ENCODE peak calls at places on chromosomes 5 and 9, in five cellular contexts. T, U, S, N and W are unnamed samples.

GRCh38 chr5:74630387-74631087 is 10.0 kb downstream of the ENC1 start:
- DNase-seq in T (peak; percentile 24), U (no peak), S (no peak), N (peak; percentile 93), W (peak; percentile 96)

GRCh38 chr5:14110196-14110595 is 32.9 kb upstream of the TRIO start:
- DNase-seq in T (no peak), U (no peak), S (no peak), N (peak; percentile 61), W (peak; percentile 19)

GRCh38 chr9:96485280-96485679 is 35.3 kb downstream of the HABP4 start:
- DNase-seq in T (no peak), U (no peak), S (no peak), N (no peak), W (no peak)

GRCh38 chr5:6505415-6505763 is 56.7 kb downstream of the UBE2QL1 start:
- DNase-seq in T (no peak), U (no peak), S (no peak), N (no peak), W (no peak)

GRCh38 chr5:135007749-135008363 is 26.2 kb downstream of the PITX1 start:
- DNase-seq in T (no peak), U (no peak), S (no peak), N (no peak), W (no peak)

GRCh38 chr5:42951169-42951846 is 88.8 kb downstream of the ANXA2R start:
- DNase-seq in T (peak; percentile 11), U (no peak), S (no peak), N (peak; percentile 42), W (peak; percentile 50)

GRCh38 chr5:173622639-173623038 is 6.2 kb upstream of the BOD1 start:
- DNase-seq in T (no peak), U (no peak), S (no peak), N (no peak), W (no peak)

GRCh38 chr9:126705767-126706697 is 92.3 kb downstream of the LMX1B start:
- DNase-seq in T (peak; percentile 30), U (peak; percentile 67), S (no peak), N (peak; percentile 16), W (no peak)

GRCh38 chr5:111453747-111454146 is 58.6 kb downstream of the STARD4 start:
- DNase-seq in T (no peak), U (no peak), S (no peak), N (peak; percentile 43), W (peak; percentile 70)

DNA sequence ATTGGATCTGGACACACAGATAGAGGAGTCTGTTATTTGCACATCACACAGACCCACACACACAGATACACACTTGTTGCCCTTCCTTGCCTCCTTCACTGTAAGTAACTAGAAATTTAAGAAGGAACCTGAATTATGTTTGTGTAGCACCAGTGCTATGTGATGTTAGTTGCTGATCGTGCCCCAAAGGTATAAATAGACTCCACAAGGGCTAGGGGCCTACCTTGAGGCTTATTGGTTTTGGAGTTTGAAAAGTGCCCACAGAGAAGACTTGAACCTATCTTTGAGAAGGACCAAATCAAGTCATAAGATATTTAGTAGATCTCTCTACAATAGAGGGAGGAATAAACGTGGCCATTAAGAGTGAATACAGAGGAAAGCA is 8.8 kb upstream of the TGFBI start:
- DNase-seq in T (no peak), U (no peak), S (no peak), N (no peak), W (no peak)
- H3K4me3 ChIP-seq in T (no peak overlapping the region), U (no peak overlapping the region), S (no peak overlapping the region), N (no peak overlapping the region), W (no peak overlapping the region)

GRCh38 chr5:168002116-168002515 is 289.3 kb upstream of the WWC1 start:
- DNase-seq in T (no peak), U (no peak), S (no peak), N (no peak), W (no peak)

GRCh38 chr5:168007286-168007685 is 284.2 kb upstream of the WWC1 start:
- DNase-seq in T (no peak), U (no peak), S (no peak), N (no peak), W (no peak)

GRCh38 chr5:168005093-168005492 is 286.4 kb upstream of the WWC1 start:
- DNase-seq in T (no peak), U (no peak), S (no peak), N (no peak), W (no peak)

GRCh38 chr5:168008555-168008954 is 282.9 kb upstream of the WWC1 start:
- DNase-seq in T (no peak), U (no peak), S (no peak), N (no peak), W (no peak)

GRCh38 chr5:168006473-168007130 is 284.8 kb upstream of the WWC1 start:
- DNase-seq in T (no peak), U (no peak), S (no peak), N (no peak), W (no peak)
- TF ChIP-seq CTCF in T (no peak), U (no peak), S (no peak), N (no peak), W (no peak)

GRCh38 chr5:64509798-64510197 is 4.0 kb downstream of the RGS7BP start:
- DNase-seq in T (no peak), U (no peak), S (no peak), N (no peak), W (no peak)
- H3K4me3 ChIP-seq in T (no peak overlapping the region), U (no peak overlapping the region), S (no peak overlapping the region), N (no peak overlapping the region), W (no peak overlapping the region)

DNA sequence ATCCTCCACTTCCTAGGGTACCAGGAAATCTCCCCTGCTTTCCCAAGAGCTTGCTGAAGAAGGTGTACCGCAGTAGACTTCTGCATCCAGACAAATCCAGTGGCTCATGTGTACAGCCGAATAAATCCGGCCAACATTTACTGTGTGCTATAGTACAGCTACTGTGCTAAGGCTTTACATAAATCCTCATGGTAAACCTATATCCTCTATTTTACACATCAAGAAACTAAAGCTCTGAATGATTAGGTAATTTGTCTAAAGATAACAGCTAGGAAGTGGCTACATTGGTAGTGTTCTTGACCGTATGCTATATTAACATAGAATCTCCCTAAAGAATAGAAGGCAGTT is 511 bp upstream of the WDR41 start:
- DNase-seq in T (no peak), U (no peak), S (no peak), N (no peak), W (no peak)
- TF ChIP-seq CTCF in T (no peak), U (peak; percentile 3), S (no peak), N (no peak), W (no peak)

GRCh38 chr5:67059747-67060490 is 136.7 kb downstream of the CD180 start:
- DNase-seq in T (no peak), U (no peak), S (no peak), N (peak; percentile 55), W (peak; percentile 86)
- H3K4me3 ChIP-seq in T (no peak overlapping the region), U (no peak overlapping the region), S (no peak overlapping the region), N (no peak overlapping the region), W (no peak overlapping the region)

GRCh38 chr5:133421394-133421793 is 190.9 kb downstream of the FSTL4 start:
- DNase-seq in T (no peak), U (no peak), S (no peak), N (peak; percentile 4), W (no peak)
- TF ChIP-seq CTCF in T (no peak), U (peak; percentile 40), S (no peak), N (peak; percentile 10), W (peak; percentile 38)

GRCh38 chr9:79572891-79573696 is 1.3 kb downstream of the TLE4 start:
- DNase-seq in T (peak; percentile 40), U (peak; percentile 8), S (peak; percentile 34), N (no peak), W (no peak)
- H3K4me3 ChIP-seq in T (peak overlapping the region; percentile 92), U (peak overlapping the region; percentile 72), S (peak overlapping the region; percentile 70), N (peak overlapping the region; percentile 76), W (peak overlapping the region; percentile 87)

GRCh38 chr5:174839196-174839595 is 114.8 kb downstream of the MSX2 start:
- DNase-seq in T (no peak), U (no peak), S (no peak), N (no peak), W (no peak)
- TF ChIP-seq CTCF in T (no peak), U (no peak), S (no peak), N (no peak), W (no peak)

DNA sequence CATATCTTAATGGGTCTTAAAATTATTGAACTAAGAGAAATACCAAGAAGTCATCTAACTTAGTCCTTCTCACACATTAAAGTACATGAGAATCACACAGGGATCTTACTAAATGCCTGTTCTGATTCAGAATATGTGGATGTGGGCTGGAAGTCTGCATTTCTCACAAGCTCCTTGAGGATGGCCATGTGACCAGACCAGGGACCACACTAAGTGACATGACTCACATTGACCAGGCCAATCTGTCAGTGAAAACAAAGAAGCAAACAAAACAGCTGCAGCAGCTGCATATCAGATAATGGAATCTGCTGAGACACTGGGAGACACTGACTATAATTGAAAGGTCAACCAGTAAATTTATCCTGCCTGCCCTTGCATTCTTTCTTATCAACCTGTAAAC is 110.5 kb downstream of the ADAMTS12 start:
- DNase-seq in T (no peak), U (no peak), S (no peak), N (peak; percentile 62), W (peak; percentile 81)
- H3K4me3 ChIP-seq in T (no peak overlapping the region), U (no peak overlapping the region), S (no peak overlapping the region), N (no peak overlapping the region), W (no peak overlapping the region)

DNA sequence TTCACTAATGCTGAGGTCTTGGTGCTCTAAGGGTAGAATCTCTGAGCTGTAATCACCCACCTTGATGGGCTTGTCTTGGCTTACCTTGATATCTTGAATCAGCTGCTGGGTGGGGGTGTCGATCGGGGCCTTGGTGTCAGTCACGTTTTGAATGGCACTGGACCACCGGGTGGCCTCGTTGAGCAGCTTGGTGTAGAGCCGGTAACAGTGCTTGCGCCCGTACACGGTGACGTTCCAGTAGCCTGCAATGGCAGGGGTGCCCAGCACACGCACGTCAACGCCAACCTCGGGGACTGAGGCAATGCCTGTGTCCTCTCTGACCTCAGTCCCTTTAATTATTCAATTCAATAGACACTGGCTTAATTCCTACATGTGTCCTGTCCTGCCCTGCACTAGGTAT is 63.1 kb upstream of the RETREG1 start:
- DNase-seq in T (no peak), U (no peak), S (no peak), N (no peak), W (no peak)
- TF ChIP-seq CTCF in T (no peak), U (no peak), S (no peak), N (no peak), W (peak; percentile 19)